ENCODE peak calls at places on chromosomes 3 and 15, in seven cellular contexts. One of them, this sample, is unnamed.

GRCh38 chr15:90851114-90851513 is 17.3 kb upstream of the FURIN start:
- DNase-seq in effector CD4-positive, alpha-beta T cell: no peak
- DNase-seq in CD4-positive, CD25-positive, alpha-beta regulatory T cell: no peak
- DNase-seq in activated CD8-positive, alpha-beta memory T cell treated with anti-CD3 and anti-CD28 coated beads for 1 hour: no peak
- DNase-seq in ureter: no peak
- DNase-seq in GM19239: no peak
- DNase-seq in hepatocyte: no peak
- DNase-seq in this sample: no peak

GRCh38 chr3:116757310-116757709 is 47.7 kb downstream of the TUSC7 start:
- DNase-seq in activated CD8-positive, alpha-beta memory T cell treated with anti-CD3 and anti-CD28 coated beads for 1 hour: no peak
- DNase-seq in hepatocyte: no peak
- DNase-seq in GM19239: no peak
- DNase-seq in effector CD4-positive, alpha-beta T cell: no peak
- DNase-seq in ureter: no peak
- DNase-seq in CD4-positive, CD25-positive, alpha-beta regulatory T cell: no peak
- DNase-seq in this sample: no peak

GRCh38 chr3:62167566-62168262 is 205.6 kb downstream of the FEZF2 start:
- DNase-seq in hepatocyte: no peak
- DNase-seq in effector CD4-positive, alpha-beta T cell: no peak
- DNase-seq in CD4-positive, CD25-positive, alpha-beta regulatory T cell: no peak
- DNase-seq in ureter: no peak
- DNase-seq in GM19239: no peak
- DNase-seq in activated CD8-positive, alpha-beta memory T cell treated with anti-CD3 and anti-CD28 coated beads for 1 hour: no peak
- DNase-seq in this sample: no peak

GRCh38 chr3:68773401-68773800 is 158.9 kb downstream of the TAFA4 start:
- DNase-seq in effector CD4-positive, alpha-beta T cell: no peak
- DNase-seq in hepatocyte: no peak
- DNase-seq in GM19239: no peak
- DNase-seq in activated CD8-positive, alpha-beta memory T cell treated with anti-CD3 and anti-CD28 coated beads for 1 hour: no peak
- DNase-seq in ureter: no peak
- DNase-seq in CD4-positive, CD25-positive, alpha-beta regulatory T cell: no peak
- DNase-seq in this sample: no peak

GRCh38 chr3:33578325-33579180 is 138.3 kb upstream of the UBP1 start:
- DNase-seq in activated CD8-positive, alpha-beta memory T cell treated with anti-CD3 and anti-CD28 coated beads for 1 hour: no peak
- DNase-seq in GM19239: no peak
- DNase-seq in effector CD4-positive, alpha-beta T cell: no peak
- DNase-seq in ureter: no peak
- DNase-seq in hepatocyte: peak; percentile 12
- DNase-seq in CD4-positive, CD25-positive, alpha-beta regulatory T cell: no peak
- DNase-seq in this sample: no peak

GRCh38 chr15:48999314-48999713 is 35.6 kb upstream of the SHC4 start:
- DNase-seq in CD4-positive, CD25-positive, alpha-beta regulatory T cell: no peak
- DNase-seq in effector CD4-positive, alpha-beta T cell: no peak
- DNase-seq in GM19239: no peak
- DNase-seq in activated CD8-positive, alpha-beta memory T cell treated with anti-CD3 and anti-CD28 coated beads for 1 hour: no peak
- DNase-seq in hepatocyte: no peak
- DNase-seq in ureter: no peak
- DNase-seq in this sample: no peak

GRCh38 chr3:154059798-154060197 is 61.4 kb upstream of the ARHGEF26 start:
- DNase-seq in hepatocyte: peak; percentile 26
- DNase-seq in ureter: peak; percentile 61
- DNase-seq in effector CD4-positive, alpha-beta T cell: no peak
- DNase-seq in CD4-positive, CD25-positive, alpha-beta regulatory T cell: no peak
- DNase-seq in activated CD8-positive, alpha-beta memory T cell treated with anti-CD3 and anti-CD28 coated beads for 1 hour: no peak
- DNase-seq in GM19239: no peak
- DNase-seq in this sample: no peak

GRCh38 chr15:41828747-41829270 is 917 bp downstream of the JMJD7 start:
- DNase-seq in effector CD4-positive, alpha-beta T cell: no peak
- DNase-seq in activated CD8-positive, alpha-beta memory T cell treated with anti-CD3 and anti-CD28 coated beads for 1 hour: no peak
- DNase-seq in CD4-positive, CD25-positive, alpha-beta regulatory T cell: no peak
- DNase-seq in hepatocyte: no peak
- DNase-seq in ureter: no peak
- DNase-seq in GM19239: no peak
- DNase-seq in this sample: no peak

GRCh38 chr3:25689226-25689625 is 24.5 kb upstream of the TOP2B start:
- DNase-seq in hepatocyte: no peak
- DNase-seq in GM19239: no peak
- DNase-seq in ureter: no peak
- DNase-seq in effector CD4-positive, alpha-beta T cell: no peak
- DNase-seq in CD4-positive, CD25-positive, alpha-beta regulatory T cell: no peak
- DNase-seq in activated CD8-positive, alpha-beta memory T cell treated with anti-CD3 and anti-CD28 coated beads for 1 hour: no peak
- DNase-seq in this sample: no peak

GRCh38 chr15:93997071-93997658 is 234.2 kb upstream of the MCTP2 start:
- DNase-seq in ureter: no peak
- DNase-seq in hepatocyte: peak; percentile 52
- DNase-seq in CD4-positive, CD25-positive, alpha-beta regulatory T cell: no peak
- DNase-seq in GM19239: no peak
- DNase-seq in effector CD4-positive, alpha-beta T cell: no peak
- DNase-seq in activated CD8-positive, alpha-beta memory T cell treated with anti-CD3 and anti-CD28 coated beads for 1 hour: no peak
- DNase-seq in this sample: no peak

GRCh38 chr15:101065570-101066221 is 146.5 kb downstream of the LRRK1 start:
- DNase-seq in effector CD4-positive, alpha-beta T cell: no peak
- DNase-seq in GM19239: no peak
- DNase-seq in activated CD8-positive, alpha-beta memory T cell treated with anti-CD3 and anti-CD28 coated beads for 1 hour: no peak
- DNase-seq in ureter: no peak
- DNase-seq in CD4-positive, CD25-positive, alpha-beta regulatory T cell: no peak
- DNase-seq in hepatocyte: no peak
- DNase-seq in this sample: no peak

GRCh38 chr3:59968510-59968909 is 918.7 kb upstream of the CFAP20DC start:
- DNase-seq in ureter: no peak
- DNase-seq in hepatocyte: no peak
- DNase-seq in CD4-positive, CD25-positive, alpha-beta regulatory T cell: no peak
- DNase-seq in activated CD8-positive, alpha-beta memory T cell treated with anti-CD3 and anti-CD28 coated beads for 1 hour: no peak
- DNase-seq in GM19239: no peak
- DNase-seq in effector CD4-positive, alpha-beta T cell: no peak
- DNase-seq in this sample: no peak

GRCh38 chr3:179149239-179149887 is 1.2 kb downstream of the PIK3CA start:
- DNase-seq in hepatocyte: peak; percentile 33
- DNase-seq in GM19239: no peak
- DNase-seq in ureter: no peak
- DNase-seq in effector CD4-positive, alpha-beta T cell: peak; percentile 44
- DNase-seq in CD4-positive, CD25-positive, alpha-beta regulatory T cell: no peak
- DNase-seq in activated CD8-positive, alpha-beta memory T cell treated with anti-CD3 and anti-CD28 coated beads for 1 hour: no peak
- DNase-seq in this sample: no peak

GRCh38 chr3:135159848-135160247 is 364.8 kb downstream of the EPHB1 start:
- DNase-seq in effector CD4-positive, alpha-beta T cell: no peak
- DNase-seq in activated CD8-positive, alpha-beta memory T cell treated with anti-CD3 and anti-CD28 coated beads for 1 hour: no peak
- DNase-seq in CD4-positive, CD25-positive, alpha-beta regulatory T cell: no peak
- DNase-seq in ureter: no peak
- DNase-seq in hepatocyte: no peak
- DNase-seq in GM19239: no peak
- DNase-seq in this sample: no peak

GRCh38 chr3:106299300-106300098 is 430.7 kb upstream of the CBLB start:
- DNase-seq in effector CD4-positive, alpha-beta T cell: no peak
- DNase-seq in ureter: no peak
- DNase-seq in CD4-positive, CD25-positive, alpha-beta regulatory T cell: no peak
- DNase-seq in hepatocyte: no peak
- DNase-seq in activated CD8-positive, alpha-beta memory T cell treated with anti-CD3 and anti-CD28 coated beads for 1 hour: no peak
- DNase-seq in GM19239: peak; percentile 9
- DNase-seq in this sample: no peak

GRCh38 chr15:52137432-52138357 is 25.1 kb upstream of the BCL2L10 start:
- DNase-seq in ureter: no peak
- DNase-seq in GM19239: no peak
- DNase-seq in effector CD4-positive, alpha-beta T cell: no peak
- DNase-seq in activated CD8-positive, alpha-beta memory T cell treated with anti-CD3 and anti-CD28 coated beads for 1 hour: no peak
- DNase-seq in CD4-positive, CD25-positive, alpha-beta regulatory T cell: no peak
- DNase-seq in hepatocyte: no peak
- DNase-seq in this sample: no peak

GRCh38 chr3:71121429-71122167 is 461.9 kb downstream of the FOXP1 start:
- DNase-seq in hepatocyte: no peak
- DNase-seq in GM19239: no peak
- DNase-seq in activated CD8-positive, alpha-beta memory T cell treated with anti-CD3 and anti-CD28 coated beads for 1 hour: no peak
- DNase-seq in CD4-positive, CD25-positive, alpha-beta regulatory T cell: no peak
- DNase-seq in ureter: no peak
- DNase-seq in effector CD4-positive, alpha-beta T cell: no peak
- DNase-seq in this sample: no peak

GRCh38 chr3:128537091-128537703 is 44.2 kb upstream of the GATA2 start:
- DNase-seq in CD4-positive, CD25-positive, alpha-beta regulatory T cell: no peak
- DNase-seq in activated CD8-positive, alpha-beta memory T cell treated with anti-CD3 and anti-CD28 coated beads for 1 hour: no peak
- DNase-seq in GM19239: no peak
- DNase-seq in hepatocyte: no peak
- DNase-seq in ureter: no peak
- DNase-seq in effector CD4-positive, alpha-beta T cell: no peak
- DNase-seq in this sample: no peak

GRCh38 chr15:35444557-35445204 is 101.3 kb downstream of the DPH6 start:
- DNase-seq in CD4-positive, CD25-positive, alpha-beta regulatory T cell: no peak
- DNase-seq in hepatocyte: peak; percentile 56
- DNase-seq in activated CD8-positive, alpha-beta memory T cell treated with anti-CD3 and anti-CD28 coated beads for 1 hour: no peak
- DNase-seq in ureter: no peak
- DNase-seq in effector CD4-positive, alpha-beta T cell: no peak
- DNase-seq in GM19239: peak; percentile 20
- DNase-seq in this sample: no peak

GRCh38 chr15:42385206-42385979 is 26.1 kb downstream of the CAPN3 start:
- DNase-seq in hepatocyte: peak; percentile 81
- DNase-seq in effector CD4-positive, alpha-beta T cell: no peak
- DNase-seq in ureter: no peak
- DNase-seq in activated CD8-positive, alpha-beta memory T cell treated with anti-CD3 and anti-CD28 coated beads for 1 hour: no peak
- DNase-seq in CD4-positive, CD25-positive, alpha-beta regulatory T cell: no peak
- DNase-seq in GM19239: no peak
- DNase-seq in this sample: no peak

GRCh38 chr3:16993227-16993626 is 108.5 kb downstream of the PLCL2 start:
- DNase-seq in GM19239: no peak
- DNase-seq in CD4-positive, CD25-positive, alpha-beta regulatory T cell: no peak
- DNase-seq in hepatocyte: no peak
- DNase-seq in activated CD8-positive, alpha-beta memory T cell treated with anti-CD3 and anti-CD28 coated beads for 1 hour: no peak
- DNase-seq in ureter: no peak
- DNase-seq in effector CD4-positive, alpha-beta T cell: no peak
- DNase-seq in this sample: no peak

GRCh38 chr3:50617096-50617791 is at the start of gene MAPKAPK3:
- DNase-seq in ureter: no peak
- DNase-seq in GM19239: no peak
- DNase-seq in activated CD8-positive, alpha-beta memory T cell treated with anti-CD3 and anti-CD28 coated beads for 1 hour: no peak
- DNase-seq in CD4-positive, CD25-positive, alpha-beta regulatory T cell: no peak
- DNase-seq in hepatocyte: peak; percentile 83
- DNase-seq in effector CD4-positive, alpha-beta T cell: peak; percentile 25
- DNase-seq in this sample: no peak

GRCh38 chr15:95326689-95327525 is 1003.6 kb upstream of the NR2F2 start:
- DNase-seq in activated CD8-positive, alpha-beta memory T cell treated with anti-CD3 and anti-CD28 coated beads for 1 hour: no peak
- DNase-seq in ureter: no peak
- DNase-seq in effector CD4-positive, alpha-beta T cell: no peak
- DNase-seq in hepatocyte: peak; percentile 46
- DNase-seq in CD4-positive, CD25-positive, alpha-beta regulatory T cell: no peak
- DNase-seq in GM19239: no peak
- DNase-seq in this sample: no peak

GRCh38 chr3:60754617-60755016 is 496.6 kb downstream of the FHIT start:
- DNase-seq in hepatocyte: no peak
- DNase-seq in effector CD4-positive, alpha-beta T cell: no peak
- DNase-seq in ureter: no peak
- DNase-seq in CD4-positive, CD25-positive, alpha-beta regulatory T cell: no peak
- DNase-seq in activated CD8-positive, alpha-beta memory T cell treated with anti-CD3 and anti-CD28 coated beads for 1 hour: no peak
- DNase-seq in GM19239: no peak
- DNase-seq in this sample: no peak

GRCh38 chr3:111746772-111747171 is 112.3 kb upstream of the PHLDB2 start:
- DNase-seq in hepatocyte: no peak
- DNase-seq in activated CD8-positive, alpha-beta memory T cell treated with anti-CD3 and anti-CD28 coated beads for 1 hour: no peak
- DNase-seq in effector CD4-positive, alpha-beta T cell: no peak
- DNase-seq in GM19239: no peak
- DNase-seq in ureter: no peak
- DNase-seq in CD4-positive, CD25-positive, alpha-beta regulatory T cell: no peak
- DNase-seq in this sample: no peak

GRCh38 chr15:50256188-50257041 is 9.1 kb downstream of the HDC start:
- DNase-seq in effector CD4-positive, alpha-beta T cell: no peak
- DNase-seq in CD4-positive, CD25-positive, alpha-beta regulatory T cell: no peak
- DNase-seq in ureter: no peak
- DNase-seq in hepatocyte: no peak
- DNase-seq in GM19239: no peak
- DNase-seq in activated CD8-positive, alpha-beta memory T cell treated with anti-CD3 and anti-CD28 coated beads for 1 hour: no peak
- DNase-seq in this sample: no peak

GRCh38 chr15:35925634-35926380 is 379.8 kb upstream of the DPH6 start:
- DNase-seq in hepatocyte: peak; percentile 4
- DNase-seq in effector CD4-positive, alpha-beta T cell: no peak
- DNase-seq in GM19239: no peak
- DNase-seq in activated CD8-positive, alpha-beta memory T cell treated with anti-CD3 and anti-CD28 coated beads for 1 hour: no peak
- DNase-seq in CD4-positive, CD25-positive, alpha-beta regulatory T cell: no peak
- DNase-seq in ureter: no peak
- DNase-seq in this sample: no peak